ENCODE peak calls at places on chromosomes 12 and 14, in ten cellular contexts. C is left ventricle myocardium inferior; A is GDM1; Q is stimulated activated CD4-positive, alpha-beta T cell treated with anti-CD3 and anti-CD28 coated beads, Interleukin-4, amount 100 ng/mL, for 24 hours; E is GM19239; P is small intestine; W is activated T-cell treated with anti-CD3 and anti-CD28 coated beads, Interleukin-2, amount 50 U/mL, for 1 hour; I is T-helper 2 cell; R is GM12865; D is WERI-Rb-1. B is an unnamed sample.
A peak's percentile ranks its signal among the peaks of the same experiment; 100 is the strongest.

GRCh38 chr12:100974747-100975146 is 180.2 kb downstream of the ANO4 start:
- DNase-seq in C (no peak), A (no peak), Q (no peak), E (no peak), P (no peak), W (no peak), I (no peak), R (no peak), D (no peak), B (no peak)

GRCh38 chr12:56635539-56636117 is 5.5 kb upstream of the BAZ2A start:
- DNase-seq in C (no peak), A (no peak), Q (no peak), E (no peak), P (no peak), W (peak; percentile 32), I (peak; percentile 16), R (peak; percentile 52), D (no peak), B (no peak)

GRCh38 chr12:53217049-53217929 is 10.2 kb upstream of the ITGB7 start:
- DNase-seq in C (peak; percentile 43), A (peak; percentile 41), Q (peak; percentile 39), E (no peak), P (peak; percentile 43), W (peak; percentile 57), I (peak; percentile 77), R (no peak), D (no peak), B (no peak)

GRCh38 chr14:65552724-65553123 is 140.2 kb downstream of the FUT8 start:
- DNase-seq in C (no peak), A (no peak), Q (no peak), E (no peak), P (no peak), W (no peak), I (no peak), R (no peak), D (no peak), B (no peak)

GRCh38 chr12:49959570-49960473 is 1.9 kb upstream of the AQP5 start:
- DNase-seq in C (no peak), A (no peak), Q (no peak), E (no peak), P (no peak), W (no peak), I (no peak), R (no peak), D (no peak), B (no peak)

GRCh38 chr14:24425704-24426103 is 3.8 kb downstream of the CBLN3 start:
- DNase-seq in C (no peak), A (no peak), Q (no peak), E (no peak), P (peak; percentile 85), W (no peak), I (no peak), R (no peak), D (no peak), B (no peak)

GRCh38 chr14:106083082-106083481 is 556.7 kb downstream of the TMEM121 start:
- DNase-seq in C (no peak), A (no peak), Q (no peak), E (no peak), P (no peak), W (no peak), I (no peak), R (no peak), D (no peak), B (no peak)

GRCh38 chr12:98645572-98646067 is 530 bp downstream of the APAF1 start:
- DNase-seq in C (no peak), A (no peak), Q (peak; percentile 23), E (no peak), P (peak; percentile 50), W (no peak), I (peak; percentile 0), R (no peak), D (peak; percentile 27), B (no peak)

GRCh38 chr12:108643941-108644742 is 10.4 kb upstream of the SELPLG start:
- DNase-seq in C (no peak), A (no peak), Q (no peak), E (no peak), P (no peak), W (no peak), I (no peak), R (no peak), D (no peak), B (no peak)

GRCh38 chr12:92629349-92630065 is 73.3 kb upstream of the PLEKHG7 start:
- DNase-seq in C (no peak), A (no peak), Q (no peak), E (no peak), P (no peak), W (no peak), I (no peak), R (no peak), D (no peak), B (no peak)

GRCh38 chr14:91311284-91311662 is 66.8 kb upstream of the GPR68 start:
- DNase-seq in C (no peak), A (peak; percentile 11), Q (peak; percentile 39), E (no peak), P (peak; percentile 36), W (peak; percentile 53), I (peak; percentile 71), R (peak; percentile 42), D (no peak), B (no peak)

GRCh38 chr12:82964446-82964845 is 277.7 kb downstream of the TMTC2 start:
- DNase-seq in C (no peak), A (no peak), Q (no peak), E (no peak), P (no peak), W (no peak), I (no peak), R (no peak), D (no peak), B (no peak)

GRCh38 chr12:103441437-103442186 is 54.2 kb downstream of the C12orf42 start:
- DNase-seq in C (no peak), A (peak; percentile 19), Q (peak; percentile 27), E (peak; percentile 66), P (peak; percentile 10), W (no peak), I (peak; percentile 19), R (peak; percentile 94), D (no peak), B (no peak)

GRCh38 chr12:34396006-34396860 is 373.9 kb downstream of the ALG10 start:
- DNase-seq in C (peak; percentile 5), A (no peak), Q (peak; percentile 2), E (no peak), P (no peak), W (peak; percentile 5), I (no peak), R (no peak), D (peak; percentile 1), B (no peak)

GRCh38 chr14:48970995-48971394 is 615.2 kb downstream of the RPS29 start:
- DNase-seq in C (no peak), A (no peak), Q (no peak), E (no peak), P (no peak), W (no peak), I (no peak), R (no peak), D (no peak), B (no peak)

GRCh38 chr14:95058491-95058890 is 98.8 kb downstream of the DICER1 start:
- DNase-seq in C (no peak), A (no peak), Q (no peak), E (no peak), P (no peak), W (no peak), I (no peak), R (no peak), D (peak; percentile 51), B (no peak)

GRCh38 chr14:79576434-79576833 is 634.9 kb downstream of the DIO2 start:
- DNase-seq in C (no peak), A (no peak), Q (no peak), E (no peak), P (no peak), W (no peak), I (no peak), R (no peak), D (no peak), B (no peak)

GRCh38 chr12:97835541-97835940 is 372.9 kb downstream of the RMST start:
- DNase-seq in C (no peak), A (no peak), Q (no peak), E (no peak), P (no peak), W (no peak), I (no peak), R (no peak), D (no peak), B (no peak)

GRCh38 chr12:42846782-42847181 is 257.2 kb upstream of the PRICKLE1 start:
- DNase-seq in C (no peak), A (no peak), Q (no peak), E (no peak), P (no peak), W (no peak), I (no peak), R (no peak), D (no peak), B (no peak)

GRCh38 chr12:77725611-77726010 is 105.1 kb upstream of the NAV3 start:
- DNase-seq in C (no peak), A (no peak), Q (no peak), E (no peak), P (no peak), W (no peak), I (no peak), R (no peak), D (no peak), B (no peak)

GRCh38 chr12:107349008-107349747 is 255.8 kb upstream of the CRY1 start:
- DNase-seq in C (no peak), A (no peak), Q (no peak), E (no peak), P (peak; percentile 85), W (no peak), I (no peak), R (no peak), D (no peak), B (no peak)

GRCh38 chr12:48602192-48602989 is 32.5 kb upstream of the LALBA start:
- DNase-seq in C (no peak), A (no peak), Q (no peak), E (no peak), P (no peak), W (no peak), I (no peak), R (no peak), D (no peak), B (no peak)

GRCh38 chr14:95098984-95099599 is 58.2 kb downstream of the DICER1 start:
- DNase-seq in C (peak; percentile 54), A (no peak), Q (peak; percentile 24), E (no peak), P (peak; percentile 71), W (peak; percentile 22), I (no peak), R (peak; percentile 23), D (peak; percentile 60), B (no peak)

GRCh38 chr14:103923863-103924262 is 4.4 kb upstream of the TDRD9 start:
- DNase-seq in C (peak; percentile 52), A (peak; percentile 90), Q (no peak), E (no peak), P (no peak), W (no peak), I (no peak), R (no peak), D (no peak), B (no peak)

GRCh38 chr12:9648701-9649531 is 20.6 kb upstream of the CLEC2D start:
- DNase-seq in C (no peak), A (no peak), Q (no peak), E (no peak), P (no peak), W (no peak), I (no peak), R (peak; percentile 56), D (no peak), B (no peak)

GRCh38 chr12:6963016-6963731 is 7.3 kb downstream of the PHB2 start:
- DNase-seq in C (peak; percentile 17), A (no peak), Q (no peak), E (no peak), P (peak; percentile 95), W (no peak), I (no peak), R (no peak), D (no peak), B (no peak)

GRCh38 chr12:51636581-51636980 is 45.5 kb downstream of the SCN8A start:
- DNase-seq in C (no peak), A (no peak), Q (no peak), E (no peak), P (no peak), W (no peak), I (no peak), R (no peak), D (no peak), B (no peak)

B was measured in effector CD8-positive, alpha-beta T cell.